ENCODE peak calls at places on chromosomes 13 and 19, in six cellular contexts. E is stomach, L is thoracic aorta, C is breast epithelium, A is cardiac fibroblast, F is left ventricle myocardium inferior. T is an unnamed sample.

GRCh38 chr19:55645512-55645881 is 2.0 kb downstream of the ZNF581 start:
- DNase-seq in E (no peak), L (no peak), C (no peak), A (no peak), F (no peak), T (no peak)

GRCh38 chr19:51784109-51784785 is 10.7 kb upstream of the FPR3 start:
- DNase-seq in E (no peak), L (no peak), C (no peak), A (no peak), F (no peak), T (no peak)

GRCh38 chr13:113805431-113806103 is 46.5 kb downstream of the TMEM255B start:
- DNase-seq in E (no peak), L (no peak), C (no peak), A (no peak), F (peak), T (no peak)

GRCh38 chr19:51441410-51442390 is 16.6 kb downstream of the SIGLEC8 start:
- DNase-seq in E (peak), L (no peak), C (no peak), A (no peak), F (no peak), T (no peak)

GRCh38 chr13:41627425-41627824 is 170.1 kb downstream of the RGCC start:
- DNase-seq in E (no peak), L (no peak), C (no peak), A (no peak), F (no peak), T (no peak)

GRCh38 chr13:91946498-91947070 is 548.2 kb downstream of the GPC5 start:
- DNase-seq in E (no peak), L (no peak), C (no peak), A (peak), F (no peak), T (no peak)

GRCh38 chr13:110161112-110161897 is 145.7 kb downstream of the COL4A1 start:
- DNase-seq in E (no peak), L (no peak), C (no peak), A (no peak), F (peak), T (peak)

GRCh38 chr13:86757236-86757978 is 913.8 kb upstream of the SLITRK5 start:
- DNase-seq in E (no peak), L (no peak), C (peak), A (no peak), F (no peak), T (no peak)

GRCh38 chr13:49226613-49227012 is 6.5 kb downstream of the MLNR start:
- DNase-seq in E (no peak), L (no peak), C (no peak), A (no peak), F (no peak), T (no peak)

GRCh38 chr13:94305033-94305432 is 174.4 kb downstream of the DCT start:
- DNase-seq in E (no peak), L (no peak), C (no peak), A (no peak), F (no peak), T (no peak)

GRCh38 chr19:55333870-55334269 is 5.8 kb upstream of the KMT5C start:
- DNase-seq in E (peak), L (no peak), C (no peak), A (no peak), F (no peak), T (no peak)

GRCh38 chr19:38635483-38636399 is 11.7 kb upstream of the ACTN4 start:
- DNase-seq in E (no peak), L (no peak), C (no peak), A (no peak), F (no peak), T (no peak)

GRCh38 chr13:51156666-51157065 is 45.6 kb upstream of the C13orf42 start:
- DNase-seq in E (no peak), L (no peak), C (no peak), A (no peak), F (no peak), T (no peak)

GRCh38 chr19:31356587-31357314 is 7.5 kb upstream of the TSHZ3 start:
- DNase-seq in E (no peak), L (no peak), C (no peak), A (no peak), F (peak), T (peak)

GRCh38 chr13:45292176-45292575 is 48.8 kb downstream of the TPT1 start:
- DNase-seq in E (no peak), L (no peak), C (no peak), A (no peak), F (no peak), T (no peak)

GRCh38 chr19:30703645-30704044 is 331.5 kb downstream of the ZNF536 start:
- DNase-seq in E (no peak), L (no peak), C (no peak), A (no peak), F (no peak), T (no peak)

GRCh38 chr19:14146789-14147216 is 10.4 kb upstream of the ASF1B start:
- DNase-seq in E (no peak), L (no peak), C (peak), A (peak), F (no peak), T (no peak)

GRCh38 chr13:112747256-112747655 is 57.4 kb downstream of the ATP11A start:
- DNase-seq in E (no peak), L (no peak), C (no peak), A (no peak), F (no peak), T (no peak)

GRCh38 chr19:3464797-3465235 is 15.5 kb downstream of the SMIM24 start:
- DNase-seq in E (no peak), L (no peak), C (no peak), A (no peak), F (no peak), T (no peak)

GRCh38 chr13:111282997-111283396 is 37.4 kb upstream of the TEX29 start:
- DNase-seq in E (no peak), L (no peak), C (no peak), A (no peak), F (no peak), T (no peak)

GRCh38 chr19:3053780-3054179 is 8.5 kb downstream of the TLE5 start:
- DNase-seq in E (no peak), L (no peak), C (no peak), A (no peak), F (no peak), T (peak)

GRCh38 chr19:58037927-58038687 is 4.3 kb downstream of the ZSCAN1 start:
- DNase-seq in E (no peak), L (no peak), C (no peak), A (no peak), F (no peak), T (no peak)

GRCh38 chr13:75489502-75490263 is 7.7 kb upstream of the TBC1D4 start:
- DNase-seq in E (peak), L (no peak), C (no peak), A (peak), F (no peak), T (peak)

GRCh38 chr13:97333983-97334382 is 100.0 kb upstream of the RAP2A start:
- DNase-seq in E (no peak), L (no peak), C (no peak), A (peak), F (no peak), T (no peak)

GRCh38 chr19:5122671-5123409 is 153.9 kb downstream of the KDM4B start:
- DNase-seq in E (no peak), L (no peak), C (no peak), A (no peak), F (no peak), T (no peak)

GRCh38 chr19:40693896-40694295 is 3.4 kb upstream of the NUMBL start:
- DNase-seq in E (no peak), L (no peak), C (no peak), A (no peak), F (no peak), T (no peak)

GRCh38 chr19:13839938-13840750 is 36.8 kb upstream of the NANOS3 start:
- DNase-seq in E (peak), L (no peak), C (peak), A (peak), F (peak), T (peak)

GRCh38 chr13:26048745-26049144 is 3.1 kb downstream of the SHISA2 start:
- DNase-seq in E (no peak), L (no peak), C (no peak), A (no peak), F (no peak), T (no peak)

GRCh38 chr19:40217921-40218890 is at the start of gene TTC9B:
- DNase-seq in E (no peak), L (no peak), C (no peak), A (no peak), F (no peak), T (no peak)

GRCh38 chr13:40453666-40454030 is 212.8 kb downstream of the FOXO1 start:
- DNase-seq in E (no peak), L (no peak), C (no peak), A (no peak), F (no peak), T (no peak)

GRCh38 chr19:35545855-35546381 is 492 bp downstream of the TMEM147 start:
- DNase-seq in E (peak), L (no peak), C (peak), A (peak), F (peak), T (peak)

GRCh38 chr13:65606622-65607021 is 1623.5 kb downstream of the PCDH9 start:
- DNase-seq in E (no peak), L (no peak), C (no peak), A (peak), F (no peak), T (no peak)

GRCh38 chr13:113729329-113730019 is 29.6 kb upstream of the TMEM255B start:
- DNase-seq in E (no peak), L (no peak), C (no peak), A (no peak), F (peak), T (peak)

GRCh38 chr19:33654840-33655508 is 33.2 kb downstream of the CHST8 start:
- DNase-seq in E (peak), L (no peak), C (no peak), A (no peak), F (no peak), T (no peak)

GRCh38 chr19:50221087-50221486 is 17.7 kb downstream of the MYH14 start:
- DNase-seq in E (no peak), L (no peak), C (no peak), A (no peak), F (no peak), T (no peak)

GRCh38 chr13:113179374-113180230 is 21.2 kb downstream of the PROZ start:
- DNase-seq in E (no peak), L (no peak), C (no peak), A (no peak), F (no peak), T (no peak)

GRCh38 chr13:82477436-82477835 is 1404.8 kb downstream of the SLITRK1 start:
- DNase-seq in E (no peak), L (no peak), C (no peak), A (no peak), F (no peak), T (no peak)

GRCh38 chr13:20128459-20128927 is 32.4 kb downstream of the GJA3 start:
- DNase-seq in E (peak), L (no peak), C (no peak), A (no peak), F (no peak), T (no peak)

GRCh38 chr19:1860821-1861598 is 2.4 kb downstream of the KLF16 start:
- DNase-seq in E (no peak), L (no peak), C (no peak), A (no peak), F (no peak), T (no peak)
- H3K4me3 ChIP-seq in E (no peak), L (peak), C (peak), A (peak), F (peak), T (peak)

DNA sequence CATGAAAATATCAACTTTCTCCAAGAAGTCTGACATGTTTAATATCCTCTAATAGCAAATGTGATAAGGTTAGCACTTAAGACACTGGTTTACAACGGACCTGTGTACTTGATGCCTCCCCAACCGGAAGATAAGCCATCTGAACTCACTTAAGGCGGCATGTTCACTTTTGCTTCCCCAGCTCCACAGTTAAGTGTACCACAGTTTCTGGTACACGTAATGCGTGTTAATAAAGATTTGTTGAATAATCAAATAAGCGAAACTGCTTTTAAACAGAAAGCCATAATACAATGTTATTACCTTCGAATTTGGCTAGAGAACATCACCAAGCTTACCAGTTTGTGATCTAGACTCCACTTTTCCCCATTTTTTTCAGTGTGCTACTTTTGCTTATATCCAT is 1.4 kb upstream of the PAN3 start:
- DNase-seq in E (no peak), L (no peak), C (no peak), A (no peak), F (no peak), T (no peak)
- H3K4me3 ChIP-seq in E (peak), L (peak), C (peak), A (peak), F (peak), T (peak)

DNA sequence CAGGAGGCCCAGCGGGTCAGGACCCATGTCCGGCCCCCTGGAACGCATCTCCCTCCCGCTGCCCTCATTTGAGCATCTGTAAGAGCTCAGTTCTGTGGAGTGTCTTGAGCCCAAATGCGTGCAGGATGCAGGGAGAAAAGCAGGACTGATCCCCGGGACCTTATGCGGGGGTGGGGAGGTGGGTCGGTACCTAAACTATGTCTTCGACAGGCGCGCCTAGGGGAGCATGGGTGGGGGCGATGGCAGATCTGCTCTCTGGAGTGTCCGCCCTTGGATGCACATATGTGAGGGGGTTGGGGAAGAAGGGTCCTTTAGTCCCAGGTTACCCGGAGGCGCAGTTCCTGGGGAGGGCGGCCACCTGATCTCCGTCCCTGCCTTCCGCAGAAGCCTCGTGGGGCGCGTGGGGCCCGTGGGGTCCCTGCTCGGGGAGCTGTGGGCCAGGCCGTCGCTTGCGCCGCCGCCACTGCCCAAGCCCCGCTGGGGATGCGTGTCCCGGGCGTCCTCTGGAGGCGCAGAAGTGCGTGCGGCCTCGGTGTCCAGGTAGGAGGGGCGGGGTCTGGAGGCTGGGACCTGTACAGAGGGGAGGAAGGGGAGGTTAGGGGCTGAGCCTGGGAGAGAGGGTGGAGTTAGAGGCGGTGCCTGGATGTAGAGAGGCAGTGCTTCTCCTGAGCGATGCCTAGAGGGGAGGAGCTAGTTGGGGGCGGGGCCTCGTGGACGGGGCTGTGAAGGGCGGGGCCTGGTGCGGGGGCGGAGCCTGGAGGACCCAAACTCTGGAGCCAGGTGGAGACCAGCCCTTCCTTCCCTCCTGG is 2.8 kb downstream of the CILP2 start:
- DNase-seq in E (peak), L (no peak), C (peak), A (peak), F (no peak), T (peak)
- H3K4me3 ChIP-seq in E (peak), L (peak), C (peak), A (no peak), F (peak), T (peak)

GRCh38 chr19:1874554-1875185 is 10.6 kb downstream of the ABHD17A start:
- DNase-seq in E (no peak), L (no peak), C (no peak), A (no peak), F (no peak), T (no peak)

GRCh38 chr19:1875646-1876493 is 9.4 kb downstream of the ABHD17A start:
- DNase-seq in E (peak), L (peak), C (peak), A (peak), F (peak), T (peak)

GRCh38 chr19:1872807-1873523 is 9.6 kb upstream of the KLF16 start:
- DNase-seq in E (no peak), L (no peak), C (no peak), A (no peak), F (no peak), T (no peak)

GRCh38 chr19:1871630-1872029 is 8.3 kb upstream of the KLF16 start:
- DNase-seq in E (no peak), L (no peak), C (no peak), A (no peak), F (no peak), T (no peak)

DNA sequence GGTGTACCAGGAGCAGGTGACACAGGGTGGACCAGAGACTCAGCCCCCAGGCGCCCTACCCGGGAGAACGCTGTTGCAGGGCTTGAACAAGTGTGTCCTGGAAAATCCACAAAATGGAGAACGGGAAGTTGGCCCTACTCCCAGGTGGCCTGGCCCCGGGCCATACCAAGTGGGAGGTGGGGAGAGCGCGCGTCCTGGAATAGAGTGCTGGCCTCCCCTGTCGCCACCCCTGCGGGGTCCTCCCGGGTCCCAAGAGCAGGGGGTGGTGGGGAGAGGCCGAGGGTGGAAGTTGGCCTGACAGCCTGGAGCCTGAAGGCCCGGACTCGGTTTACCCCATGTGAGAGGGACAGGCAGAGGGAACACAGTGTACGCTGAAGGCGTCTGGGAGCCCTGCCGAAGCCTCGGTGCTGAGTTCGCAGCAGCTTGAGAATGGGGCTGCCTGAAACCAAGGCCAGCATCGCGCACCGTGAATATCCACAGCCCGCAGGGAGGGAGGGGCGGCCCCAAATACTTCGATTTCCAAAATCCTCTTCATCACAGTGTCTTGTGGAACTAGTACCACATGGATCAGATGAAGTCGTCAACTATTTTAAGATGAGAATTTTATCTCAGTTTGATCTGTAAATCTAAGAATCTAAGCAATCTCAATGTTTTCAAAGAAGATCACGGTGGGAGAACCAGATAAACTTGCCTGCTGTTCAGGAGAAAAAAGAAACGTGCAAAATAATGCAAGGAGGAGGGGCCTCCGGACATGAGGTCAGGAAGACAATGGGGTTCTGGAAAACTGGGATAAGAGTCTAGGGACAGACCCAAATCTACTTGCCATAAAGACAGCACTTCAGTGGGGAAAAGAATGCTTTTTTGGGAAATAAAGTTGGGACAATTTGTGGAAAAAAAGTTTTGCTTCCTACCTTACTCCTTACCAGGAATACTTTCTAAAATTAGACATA is 10.4 kb upstream of the KLF16 start:
- DNase-seq in E (peak), L (no peak), C (no peak), A (no peak), F (peak), T (no peak)
- H3K4me3 ChIP-seq in E (peak), L (peak), C (peak), A (peak), F (peak), T (peak)

GRCh38 chr19:42424345-42424707 is 2.9 kb downstream of the LIPE start:
- DNase-seq in E (no peak), L (no peak), C (no peak), A (no peak), F (no peak), T (no peak)
- H3K4me3 ChIP-seq in E (peak), L (peak), C (peak), A (no peak), F (peak), T (peak)

T was measured in lower lobe of right lung.